ENCODE peak calls at places on chromosomes 11 and 22, in eight cellular contexts. K, G, A, E, N, C, D and M are unnamed samples.

GRCh38 chr22:30925667-30926066 is 42.9 kb downstream of the MORC2 start:
- DNase-seq in G (no peak), C (no peak), E (no peak), A (no peak), K (no peak), N (no peak), D (no peak), M (no peak)

GRCh38 chr11:83438438-83438837 is 152.3 kb upstream of the CCDC90B start:
- DNase-seq in E (no peak), N (no peak), G (no peak), C (no peak), K (no peak), D (no peak), A (no peak), M (no peak)

GRCh38 chr22:36339171-36340065 is 48.3 kb downstream of the MYH9 start:
- DNase-seq in K (no peak), N (no peak), D (peak), A (no peak), G (no peak), C (no peak), E (no peak), M (no peak)

GRCh38 chr11:94243571-94244229 is 60.7 kb upstream of the IZUMO1R start:
- DNase-seq in N (no peak), G (no peak), E (no peak), D (no peak), K (no peak), C (no peak), A (no peak), M (no peak)

GRCh38 chr11:76030973-76031590 is 175.2 kb downstream of the WNT11 start:
- DNase-seq in C (no peak), E (peak), D (no peak), N (no peak), K (no peak), G (peak), A (no peak), M (no peak)

GRCh38 chr11:63635762-63636465 is 21.7 kb upstream of the PLAAT3 start:
- DNase-seq in C (no peak), N (peak), K (peak), E (peak), G (peak), D (peak), A (peak), M (peak)

GRCh38 chr11:116328851-116329250 is 443.9 kb downstream of the BUD13 start:
- DNase-seq in A (no peak), N (no peak), C (no peak), E (no peak), K (no peak), D (no peak), G (no peak), M (no peak)

GRCh38 chr11:85717360-85717927 is 31.4 kb upstream of the CCDC89 start:
- DNase-seq in C (no peak), E (no peak), K (no peak), N (no peak), G (no peak), A (no peak), D (no peak), M (no peak)

GRCh38 chr11:64556721-64557250 is 34.2 kb upstream of the SLC22A12 start:
- DNase-seq in N (no peak), D (no peak), G (no peak), A (no peak), C (no peak), K (no peak), E (no peak), M (no peak)

GRCh38 chr11:5059527-5059926 is at the start of gene OR52E2:
- DNase-seq in G (no peak), E (no peak), C (no peak), A (no peak), N (no peak), K (no peak), D (no peak), M (no peak)

GRCh38 chr22:31079095-31079642 is 1.9 kb upstream of the SMTN start:
- DNase-seq in G (no peak), K (no peak), D (no peak), N (no peak), E (no peak), C (no peak), A (no peak), M (no peak)

GRCh38 chr22:34801221-34801620 is 264.7 kb upstream of the ISX start:
- DNase-seq in N (no peak), C (no peak), K (no peak), G (no peak), E (no peak), A (no peak), D (no peak), M (no peak)

GRCh38 chr11:103525069-103525468 is 415.8 kb downstream of the DYNC2H1 start:
- DNase-seq in A (peak), G (peak), C (no peak), K (no peak), E (peak), D (no peak), N (no peak), M (no peak)

GRCh38 chr11:35593143-35593542 is 25.1 kb upstream of the FJX1 start:
- DNase-seq in C (no peak), N (no peak), A (peak), K (no peak), E (peak), G (peak), D (no peak), M (no peak)

GRCh38 chr11:67252831-67253239 is 13.4 kb upstream of the GRK2 start:
- DNase-seq in E (peak), C (no peak), K (peak), N (no peak), D (peak), G (peak), A (no peak), M (no peak)

GRCh38 chr11:3001496-3001895 is 9.4 kb upstream of the NAP1L4 start:
- DNase-seq in E (no peak), K (peak), G (no peak), N (no peak), A (no peak), D (no peak), C (no peak), M (no peak)

GRCh38 chr11:46272816-46273427 is 4.5 kb upstream of the CREB3L1 start:
- DNase-seq in G (peak), E (no peak), D (no peak), K (peak), C (no peak), N (peak), A (peak), M (no peak)

GRCh38 chr11:67024410-67024809 is 1.5 kb downstream of the SYT12 start:
- DNase-seq in E (no peak), K (no peak), D (peak), G (peak), A (no peak), N (no peak), C (no peak), M (no peak)

GRCh38 chr11:86765146-86765663 is 35.1 kb upstream of the PRSS23 start:
- DNase-seq in G (no peak), C (no peak), A (no peak), N (no peak), K (no peak), E (no peak), D (no peak), M (no peak)

GRCh38 chr11:130894322-130895025 is 21.8 kb downstream of the SNX19 start:
- DNase-seq in D (peak), E (peak), N (peak), A (peak), C (no peak), G (peak), K (peak), M (peak)

GRCh38 chr22:23075525-23076216 is 5.4 kb downstream of the GNAZ start:
- DNase-seq in N (no peak), D (no peak), C (no peak), G (no peak), A (no peak), E (peak), K (no peak), M (no peak)

GRCh38 chr11:72789493-72790131 is 4.2 kb downstream of the STARD10 start:
- DNase-seq in A (no peak), G (peak), K (peak), C (no peak), N (no peak), D (no peak), E (no peak), M (no peak)

GRCh38 chr22:40002935-40003715 is 8.4 kb downstream of the FAM83F start:
- DNase-seq in N (no peak), C (no peak), E (no peak), A (no peak), G (no peak), K (no peak), D (no peak), M (no peak)

GRCh38 chr11:94059065-94059464 is 37.9 kb downstream of the HEPHL1 start:
- DNase-seq in A (no peak), N (no peak), C (no peak), E (no peak), G (no peak), K (no peak), D (no peak), M (no peak)

GRCh38 chr11:1437500-1437899 is 47.8 kb downstream of the BRSK2 start:
- DNase-seq in N (no peak), G (no peak), A (peak), K (peak), C (no peak), E (peak), D (no peak), M (no peak)

GRCh38 chr11:2807276-2807681 is 78.3 kb downstream of the CDKN1C start:
- DNase-seq in N (peak), E (peak), C (peak), G (peak), A (no peak), K (peak), D (no peak), M (no peak)

GRCh38 chr22:45757068-45757467 is 85.4 kb downstream of the ATXN10 start:
- DNase-seq in E (no peak), N (no peak), C (no peak), D (no peak), G (no peak), K (peak), A (no peak), M (no peak)
- TF ChIP-seq CTCF in E (no peak), N (no peak), C (no peak), D (no peak), G (no peak), K (no peak), A (no peak), M (no peak)

DNA sequence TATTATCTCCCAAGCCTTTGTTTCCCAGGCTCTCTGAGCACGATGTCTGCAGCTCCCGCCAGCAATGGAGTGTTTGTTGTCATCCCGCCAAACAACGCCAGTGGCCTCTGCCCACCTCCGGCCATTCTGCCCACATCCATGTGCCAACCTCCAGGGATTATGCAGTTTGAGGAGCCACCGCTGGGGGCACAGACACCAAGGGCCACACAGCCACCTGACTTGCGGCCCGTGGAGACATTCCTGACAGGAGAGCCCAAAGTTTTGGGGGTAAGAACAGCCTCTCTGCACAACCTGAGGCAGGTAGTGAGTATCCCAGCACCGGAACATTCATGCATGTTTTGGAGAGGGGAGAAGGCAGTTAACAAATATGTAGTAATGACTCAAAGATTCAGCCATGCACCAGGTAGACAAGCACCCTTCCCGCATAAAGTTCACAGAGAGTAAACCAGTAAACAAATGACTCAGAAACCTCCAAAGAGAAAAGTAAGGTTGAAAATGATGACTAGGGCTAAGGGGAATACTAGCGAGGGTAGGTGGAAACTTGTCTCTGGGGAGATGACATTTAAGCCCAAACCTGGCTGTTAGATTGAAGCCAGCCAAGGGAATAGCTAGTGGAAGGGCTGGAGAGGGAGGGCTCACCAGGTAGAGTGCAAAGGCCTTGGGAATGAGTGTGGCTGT is 7.2 kb downstream of the MS4A15 start:
- DNase-seq in K (no peak), A (no peak), D (no peak), G (peak), C (no peak), N (no peak), E (no peak), M (no peak)
- TF ChIP-seq CTCF in K (no peak), A (no peak), D (no peak), G (no peak), C (no peak), N (no peak), E (no peak), M (no peak)

GRCh38 chr11:113728814-113729213 is 22.7 kb upstream of the TMPRSS5 start:
- DNase-seq in C (no peak), D (no peak), K (no peak), A (no peak), G (no peak), N (no peak), E (no peak), M (no peak)

GRCh38 chr11:113732092-113732491 is 26.0 kb upstream of the TMPRSS5 start:
- DNase-seq in N (no peak), C (no peak), K (no peak), G (no peak), D (no peak), A (no peak), E (no peak), M (no peak)

GRCh38 chr11:113729456-113729855 is 23.3 kb upstream of the TMPRSS5 start:
- DNase-seq in K (no peak), G (no peak), D (no peak), A (no peak), E (no peak), C (no peak), N (no peak), M (no peak)

GRCh38 chr11:113725883-113726405 is 19.8 kb upstream of the TMPRSS5 start:
- DNase-seq in C (no peak), N (no peak), G (peak), E (no peak), K (no peak), A (no peak), D (no peak), M (no peak)

GRCh38 chr11:113730887-113731726 is 25.0 kb upstream of the TMPRSS5 start:
- DNase-seq in E (peak), G (peak), A (peak), K (peak), C (no peak), N (no peak), D (no peak), M (peak)
- TF ChIP-seq CTCF in E (no peak), G (peak), A (peak), K (peak), C (peak), N (peak), D (no peak), M (peak)

GRCh38 chr11:40132881-40133280 is 1326.6 kb downstream of the LRRC4C start:
- DNase-seq in G (no peak), D (no peak), A (no peak), N (no peak), E (no peak), K (no peak), C (no peak), M (no peak)

GRCh38 chr11:40130427-40130826 is 1329.0 kb downstream of the LRRC4C start:
- DNase-seq in G (peak), C (no peak), D (no peak), A (no peak), N (no peak), K (no peak), E (no peak), M (no peak)

GRCh38 chr11:40133526-40133925 is 1325.9 kb downstream of the LRRC4C start:
- DNase-seq in N (no peak), A (no peak), E (no peak), K (no peak), G (no peak), C (no peak), D (no peak), M (no peak)

GRCh38 chr11:40125054-40125453 is 1334.4 kb downstream of the LRRC4C start:
- DNase-seq in K (no peak), A (peak), N (no peak), G (peak), D (no peak), C (no peak), E (no peak), M (no peak)

GRCh38 chr11:40129276-40129675 is 1330.2 kb downstream of the LRRC4C start:
- DNase-seq in C (no peak), G (peak), E (no peak), D (no peak), K (no peak), A (peak), N (no peak), M (no peak)
- TF ChIP-seq CTCF in C (peak), G (peak), E (no peak), D (no peak), K (no peak), A (peak), N (no peak), M (peak)

GRCh38 chr22:28935713-28936112 is 52.3 kb downstream of the ZNRF3 start:
- DNase-seq in D (no peak), E (no peak), C (no peak), G (no peak), A (no peak), K (no peak), N (no peak), M (no peak)
- TF ChIP-seq CTCF in D (peak), E (peak), C (peak), G (peak), A (no peak), K (no peak), N (no peak), M (peak)

GRCh38 chr11:69167130-69167915 is 11.6 kb downstream of the SMIM38 start:
- DNase-seq in E (no peak), C (no peak), N (no peak), G (no peak), D (no peak), K (no peak), A (no peak), M (no peak)

GRCh38 chr11:69164824-69165223 is 9.1 kb downstream of the SMIM38 start:
- DNase-seq in A (no peak), N (no peak), G (no peak), E (no peak), C (no peak), D (no peak), K (no peak), M (no peak)

GRCh38 chr11:69167916-69168691 is 12.4 kb downstream of the SMIM38 start:
- DNase-seq in A (peak), G (peak), K (no peak), C (no peak), D (no peak), E (peak), N (no peak), M (no peak)

GRCh38 chr11:69165775-69166174 is 10.0 kb downstream of the SMIM38 start:
- DNase-seq in D (no peak), G (no peak), K (no peak), A (no peak), N (no peak), C (no peak), E (no peak), M (no peak)

DNA sequence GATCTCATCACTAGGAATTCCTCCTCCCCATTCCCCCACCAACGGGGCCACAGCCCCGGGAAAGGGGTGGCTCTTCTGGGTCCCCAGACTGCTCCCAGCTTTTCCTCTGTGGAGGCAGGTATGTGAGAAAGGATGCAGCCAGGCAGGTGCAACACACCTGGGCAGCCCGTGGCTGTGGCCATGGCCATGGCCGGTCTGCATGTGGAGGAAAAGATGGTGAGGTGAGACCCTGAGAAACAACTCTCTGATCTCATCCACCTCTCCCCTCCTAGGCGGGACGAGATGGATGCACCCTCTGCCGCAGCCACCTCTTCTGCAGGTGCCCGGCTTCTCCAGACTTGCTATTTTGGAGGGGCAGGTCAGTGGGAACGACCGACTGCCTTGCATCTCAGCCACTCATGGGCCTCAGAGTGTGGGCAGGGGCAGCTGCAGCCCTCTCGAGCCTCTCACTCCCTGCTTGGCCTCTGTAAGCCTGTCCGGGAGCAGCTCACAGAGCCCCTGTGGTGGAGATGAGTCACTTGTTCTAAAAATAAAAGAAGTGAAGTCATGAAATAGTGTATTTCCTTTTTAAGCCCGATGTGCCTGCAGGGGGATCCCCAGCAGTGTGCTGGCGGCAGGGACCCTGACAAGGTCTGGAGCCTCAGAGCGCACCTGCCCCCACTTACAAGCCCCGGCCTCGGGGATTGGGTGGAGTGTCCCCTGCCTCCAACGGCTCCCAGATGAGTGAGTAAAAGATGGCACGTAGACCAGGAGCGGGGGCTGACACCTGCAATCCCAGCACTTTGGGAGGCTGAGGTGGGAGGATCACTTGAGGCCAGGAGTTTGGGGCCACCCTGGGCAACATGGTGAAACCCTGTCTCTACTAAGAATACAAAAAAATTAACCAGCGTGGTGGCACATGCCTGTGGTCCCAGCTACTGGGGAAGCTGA is 10.7 kb downstream of the SMIM38 start:
- DNase-seq in A (peak), K (peak), G (peak), D (no peak), C (no peak), E (peak), N (peak), M (no peak)
- TF ChIP-seq CTCF in A (no peak), K (no peak), G (peak), D (no peak), C (peak), E (peak), N (no peak), M (no peak)

DNA sequence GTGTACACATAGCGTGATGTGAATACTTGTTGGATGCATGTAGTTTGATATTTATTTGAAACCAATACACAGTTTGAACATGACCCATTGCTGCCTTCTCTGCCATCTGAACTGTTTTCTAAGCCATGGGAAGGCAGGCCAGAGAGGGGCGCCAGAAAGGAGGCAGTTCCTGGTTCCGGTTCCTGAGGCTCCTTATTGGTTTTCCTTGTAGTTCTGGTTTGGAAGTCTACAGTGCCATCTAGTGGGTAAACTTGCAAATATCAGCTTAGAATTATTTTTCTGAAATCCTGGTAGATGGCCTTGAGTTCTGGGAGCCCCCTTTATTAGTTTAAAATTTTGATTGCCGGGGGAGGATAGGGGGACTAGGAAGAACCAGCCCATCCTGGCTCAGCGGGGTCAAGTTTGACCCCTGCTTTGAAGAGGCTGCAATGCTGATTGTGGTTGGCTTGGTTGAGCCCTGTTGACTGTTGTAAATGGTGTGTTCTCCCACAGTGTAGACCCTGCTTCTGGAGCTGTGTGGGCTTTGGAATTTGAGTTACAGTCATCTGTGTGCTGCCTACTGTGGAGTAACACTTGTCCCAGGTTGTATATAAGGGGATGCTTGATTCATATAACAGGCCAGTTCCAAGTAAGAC is 48.4 kb downstream of the GRAMD1B start:
- DNase-seq in E (peak), G (peak), A (peak), K (peak), N (peak), C (no peak), D (no peak), M (peak)
- TF ChIP-seq CTCF in E (no peak), G (peak), A (peak), K (peak), N (peak), C (peak), D (peak), M (peak)

GRCh38 chr11:102184269-102184987 is 74.2 kb downstream of the YAP1 start:
- DNase-seq in G (no peak), K (no peak), D (no peak), N (no peak), A (no peak), E (no peak), C (no peak), M (no peak)
- TF ChIP-seq CTCF in G (no peak), K (no peak), D (no peak), N (no peak), A (no peak), E (no peak), C (no peak), M (no peak)